ENCODE peak calls at places on chromosomes 3 and 15, in seven cellular contexts. One of them, this sample, is unnamed.

GRCh38 chr15:63288778-63289378 is 11.5 kb downstream of the APH1B start:
- DNase-seq in fibroblast of lung: peak
- DNase-seq in HCT116: peak
- DNase-seq in neural progenitor cell: peak
- DNase-seq in IMR-90: peak
- DNase-seq in HepG2: peak
- DNase-seq in H9: no peak
- DNase-seq in this sample: no peak

GRCh38 chr15:68712886-68713285 is 107.8 kb downstream of the ANP32A start:
- DNase-seq in HCT116: no peak
- DNase-seq in fibroblast of lung: no peak
- DNase-seq in neural progenitor cell: no peak
- DNase-seq in IMR-90: no peak
- DNase-seq in HepG2: no peak
- DNase-seq in H9: no peak
- DNase-seq in this sample: no peak

GRCh38 chr3:154244644-154245043 is 79.6 kb downstream of the DHX36 start:
- DNase-seq in HCT116: no peak
- DNase-seq in HepG2: no peak
- DNase-seq in fibroblast of lung: peak
- DNase-seq in IMR-90: peak
- DNase-seq in neural progenitor cell: no peak
- DNase-seq in H9: no peak
- DNase-seq in this sample: no peak

GRCh38 chr3:186598108-186598784 is 14.6 kb upstream of the AHSG start:
- DNase-seq in HCT116: no peak
- DNase-seq in neural progenitor cell: no peak
- DNase-seq in fibroblast of lung: peak
- DNase-seq in HepG2: peak
- DNase-seq in IMR-90: peak
- DNase-seq in H9: no peak
- DNase-seq in this sample: no peak

GRCh38 chr3:16884084-16884747 is 539 bp upstream of the PLCL2 start:
- DNase-seq in HepG2: no peak
- DNase-seq in H9: peak
- DNase-seq in neural progenitor cell: peak
- DNase-seq in IMR-90: peak
- DNase-seq in fibroblast of lung: peak
- DNase-seq in HCT116: no peak
- DNase-seq in this sample: peak

GRCh38 chr3:112405845-112406244 is 72.9 kb downstream of the CD200 start:
- DNase-seq in HCT116: no peak
- DNase-seq in fibroblast of lung: no peak
- DNase-seq in HepG2: no peak
- DNase-seq in IMR-90: peak
- DNase-seq in neural progenitor cell: no peak
- DNase-seq in H9: no peak
- DNase-seq in this sample: no peak

GRCh38 chr3:30693470-30694120 is 87.2 kb downstream of the TGFBR2 start:
- DNase-seq in fibroblast of lung: peak
- DNase-seq in HCT116: peak
- DNase-seq in HepG2: peak
- DNase-seq in H9: peak
- DNase-seq in IMR-90: peak
- DNase-seq in neural progenitor cell: peak
- DNase-seq in this sample: peak

GRCh38 chr3:194869482-194870169 is 183.9 kb downstream of the FAM43A start:
- DNase-seq in fibroblast of lung: peak
- DNase-seq in HCT116: peak
- DNase-seq in H9: no peak
- DNase-seq in neural progenitor cell: no peak
- DNase-seq in HepG2: no peak
- DNase-seq in IMR-90: peak
- DNase-seq in this sample: no peak

GRCh38 chr15:99002226-99002625 is 5.4 kb downstream of the PGPEP1L start:
- DNase-seq in fibroblast of lung: no peak
- DNase-seq in neural progenitor cell: no peak
- DNase-seq in H9: no peak
- DNase-seq in HCT116: no peak
- DNase-seq in HepG2: no peak
- DNase-seq in IMR-90: no peak
- DNase-seq in this sample: no peak

GRCh38 chr3:58093573-58094195 is 85.5 kb downstream of the FLNB start:
- DNase-seq in HepG2: no peak
- DNase-seq in IMR-90: peak
- DNase-seq in H9: no peak
- DNase-seq in neural progenitor cell: no peak
- DNase-seq in fibroblast of lung: peak
- DNase-seq in HCT116: no peak
- DNase-seq in this sample: no peak

GRCh38 chr3:141240290-141241247 is 8.9 kb downstream of the PXYLP1 start:
- DNase-seq in IMR-90: peak
- DNase-seq in H9: no peak
- DNase-seq in HCT116: no peak
- DNase-seq in neural progenitor cell: no peak
- DNase-seq in HepG2: no peak
- DNase-seq in fibroblast of lung: peak
- DNase-seq in this sample: peak

GRCh38 chr15:73265536-73266153 is 103.1 kb downstream of the HCN4 start:
- DNase-seq in IMR-90: peak
- DNase-seq in HepG2: peak
- DNase-seq in fibroblast of lung: peak
- DNase-seq in H9: peak
- DNase-seq in HCT116: peak
- DNase-seq in neural progenitor cell: peak
- DNase-seq in this sample: peak

GRCh38 chr3:57756528-57757401 is 656 bp downstream of the SLMAP start:
- DNase-seq in fibroblast of lung: peak
- DNase-seq in neural progenitor cell: peak
- DNase-seq in H9: peak
- DNase-seq in HepG2: peak
- DNase-seq in HCT116: no peak
- DNase-seq in IMR-90: peak
- DNase-seq in this sample: peak

GRCh38 chr3:110679235-110679634 is 392.4 kb upstream of the NECTIN3 start:
- DNase-seq in fibroblast of lung: no peak
- DNase-seq in neural progenitor cell: no peak
- DNase-seq in IMR-90: no peak
- DNase-seq in H9: no peak
- DNase-seq in HCT116: no peak
- DNase-seq in HepG2: no peak
- DNase-seq in this sample: no peak

GRCh38 chr3:134260984-134261383 is 10.3 kb upstream of the RYK start:
- DNase-seq in HepG2: no peak
- DNase-seq in HCT116: no peak
- DNase-seq in neural progenitor cell: no peak
- DNase-seq in fibroblast of lung: no peak
- DNase-seq in H9: peak
- DNase-seq in IMR-90: no peak
- DNase-seq in this sample: peak

GRCh38 chr3:155554777-155555445 is 190.0 kb downstream of the PLCH1 start:
- DNase-seq in neural progenitor cell: no peak
- DNase-seq in HepG2: peak
- DNase-seq in fibroblast of lung: no peak
- DNase-seq in IMR-90: no peak
- DNase-seq in H9: no peak
- DNase-seq in HCT116: no peak
- DNase-seq in this sample: peak

GRCh38 chr3:153670577-153670976 is 450.6 kb upstream of the ARHGEF26 start:
- DNase-seq in HCT116: no peak
- DNase-seq in IMR-90: no peak
- DNase-seq in fibroblast of lung: no peak
- DNase-seq in neural progenitor cell: no peak
- DNase-seq in HepG2: no peak
- DNase-seq in H9: no peak
- DNase-seq in this sample: no peak

DNA sequence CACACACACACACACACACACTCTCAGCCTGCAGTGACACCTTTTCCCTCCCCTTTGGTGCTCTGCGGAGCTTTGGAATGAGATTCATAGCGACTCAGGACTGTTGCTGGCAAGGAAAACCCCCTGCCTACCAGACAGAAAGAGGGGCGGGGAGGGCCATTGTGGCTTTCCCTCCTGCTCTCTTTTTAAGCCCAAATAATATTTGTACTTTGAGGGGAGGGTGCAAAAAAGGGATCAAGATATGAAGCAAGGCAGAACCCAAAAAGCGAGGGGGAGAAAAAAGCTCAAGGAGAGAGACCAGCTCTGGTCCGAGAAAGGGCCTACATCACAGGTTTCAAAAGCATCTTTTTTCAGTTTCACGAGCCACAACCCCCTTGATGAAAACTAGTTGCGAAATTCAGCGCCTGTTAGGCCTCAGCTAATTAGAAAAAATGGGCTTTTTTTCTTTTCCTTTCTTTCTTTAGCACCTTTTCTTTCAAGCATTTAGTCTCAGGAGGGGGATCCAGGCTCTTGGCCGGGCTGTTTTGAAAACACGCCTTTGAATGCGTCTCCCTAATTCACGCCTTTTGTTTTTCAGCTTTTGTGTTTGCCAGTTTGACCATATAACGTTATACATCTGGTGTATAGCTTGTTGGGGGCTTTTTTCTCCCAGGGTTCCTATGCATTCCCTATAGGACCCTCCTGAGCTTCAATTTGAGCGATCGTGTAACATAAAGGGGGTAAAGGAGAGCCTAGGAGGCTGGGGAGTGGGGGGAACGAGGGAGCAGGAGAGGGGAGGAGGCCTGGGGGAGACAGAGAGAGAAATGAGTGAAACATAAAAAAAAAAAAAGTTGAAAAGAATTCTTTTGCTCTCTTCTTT is 1043.4 kb upstream of the NR2F2 start:
- DNase-seq in HepG2: no peak
- DNase-seq in IMR-90: peak
- DNase-seq in neural progenitor cell: peak
- DNase-seq in fibroblast of lung: peak
- DNase-seq in HCT116: no peak
- DNase-seq in H9: peak
- DNase-seq in this sample: peak
- TF ChIP-seq CTCF in HepG2: no peak
- TF ChIP-seq CTCF in IMR-90: no peak
- TF ChIP-seq CTCF in neural progenitor cell: no peak
- TF ChIP-seq CTCF in fibroblast of lung: no peak
- TF ChIP-seq CTCF in HCT116: no peak
- TF ChIP-seq CTCF in H9: no peak
- TF ChIP-seq CTCF in this sample: no peak

GRCh38 chr15:88619796-88620195 is 1.3 kb upstream of the AEN start:
- DNase-seq in HepG2: no peak
- DNase-seq in HCT116: no peak
- DNase-seq in neural progenitor cell: no peak
- DNase-seq in H9: peak
- DNase-seq in IMR-90: no peak
- DNase-seq in fibroblast of lung: no peak
- DNase-seq in this sample: peak
- H3K9ac ChIP-seq in HepG2: no peak
- H3K9ac ChIP-seq in HCT116: no peak
- H3K9ac ChIP-seq in neural progenitor cell: no peak
- H3K9ac ChIP-seq in H9: no peak
- H3K9ac ChIP-seq in IMR-90: no peak
- H3K9ac ChIP-seq in fibroblast of lung: no peak
- H3K9ac ChIP-seq in this sample: no peak

GRCh38 chr3:9293066-9293465 is 43.6 kb upstream of the SRGAP3 start:
- DNase-seq in fibroblast of lung: no peak
- DNase-seq in neural progenitor cell: no peak
- DNase-seq in HCT116: no peak
- DNase-seq in H9: no peak
- DNase-seq in IMR-90: no peak
- DNase-seq in HepG2: no peak
- DNase-seq in this sample: no peak
- TF ChIP-seq CTCF in fibroblast of lung: no peak
- TF ChIP-seq CTCF in neural progenitor cell: no peak
- TF ChIP-seq CTCF in HCT116: no peak
- TF ChIP-seq CTCF in H9: no peak
- TF ChIP-seq CTCF in IMR-90: no peak
- TF ChIP-seq CTCF in HepG2: no peak
- TF ChIP-seq CTCF in this sample: no peak

GRCh38 chr15:67064607-67065530 is 533 bp upstream of the SMAD3 start:
- DNase-seq in fibroblast of lung: peak
- DNase-seq in neural progenitor cell: peak
- DNase-seq in H9: peak
- DNase-seq in IMR-90: no peak
- DNase-seq in HepG2: peak
- DNase-seq in HCT116: no peak
- DNase-seq in this sample: peak

GRCh38 chr15:67067930-67068542 is 2.6 kb downstream of the SMAD3 start:
- DNase-seq in HCT116: no peak
- DNase-seq in HepG2: no peak
- DNase-seq in neural progenitor cell: peak
- DNase-seq in H9: no peak
- DNase-seq in IMR-90: peak
- DNase-seq in fibroblast of lung: peak
- DNase-seq in this sample: no peak

GRCh38 chr15:67065531-67066005 is at the start of gene SMAD3:
- DNase-seq in fibroblast of lung: peak
- DNase-seq in IMR-90: peak
- DNase-seq in HCT116: peak
- DNase-seq in neural progenitor cell: peak
- DNase-seq in HepG2: peak
- DNase-seq in H9: peak
- DNase-seq in this sample: peak

GRCh38 chr15:67067161-67067853 is 1.9 kb downstream of the SMAD3 start:
- DNase-seq in H9: no peak
- DNase-seq in fibroblast of lung: no peak
- DNase-seq in HepG2: no peak
- DNase-seq in IMR-90: peak
- DNase-seq in neural progenitor cell: peak
- DNase-seq in HCT116: no peak
- DNase-seq in this sample: peak

DNA sequence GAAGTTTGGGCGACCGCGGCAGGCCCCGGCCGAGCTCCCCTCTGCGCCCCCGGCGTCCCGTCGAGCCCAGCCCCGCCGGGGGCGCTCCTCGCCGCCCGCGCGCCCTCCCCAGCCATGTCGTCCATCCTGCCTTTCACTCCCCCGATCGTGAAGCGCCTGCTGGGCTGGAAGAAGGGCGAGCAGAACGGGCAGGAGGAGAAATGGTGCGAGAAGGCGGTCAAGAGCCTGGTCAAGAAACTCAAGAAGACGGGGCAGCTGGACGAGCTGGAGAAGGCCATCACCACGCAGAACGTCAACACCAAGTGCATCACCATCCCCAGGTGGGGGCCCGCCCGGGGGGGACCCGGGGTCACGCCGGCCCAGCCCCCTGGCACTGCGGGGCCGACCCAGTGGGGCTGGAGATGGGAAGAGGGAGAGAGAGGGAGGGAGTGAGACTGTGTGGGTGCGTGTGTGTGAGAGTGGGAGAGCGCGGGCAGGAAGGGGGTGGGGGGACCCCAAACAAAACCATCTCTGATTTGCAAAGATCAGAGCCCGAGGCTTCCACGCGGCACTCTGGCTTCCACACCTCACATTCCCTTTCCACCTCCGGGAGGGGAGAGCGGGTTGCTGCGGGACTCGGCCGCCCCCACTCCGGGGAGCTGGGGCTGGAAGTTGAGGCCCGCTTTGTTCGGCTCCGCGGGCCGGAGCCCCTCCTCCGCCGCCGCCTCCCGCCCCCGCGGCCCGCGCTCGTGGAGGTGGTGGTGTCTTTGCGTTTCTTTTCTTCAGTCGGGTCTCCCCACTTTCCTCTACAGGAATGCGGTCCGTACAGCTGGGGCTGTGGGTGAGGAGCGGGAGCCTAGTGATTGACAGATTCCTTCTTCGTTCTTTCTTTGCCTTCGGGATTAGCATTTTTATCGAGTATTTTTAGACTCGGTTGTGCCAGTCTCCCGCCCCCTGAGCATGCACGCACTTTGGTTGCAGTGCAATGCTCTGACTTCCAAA is 929 bp downstream of the SMAD3 start:
- DNase-seq in H9: no peak
- DNase-seq in fibroblast of lung: no peak
- DNase-seq in HCT116: no peak
- DNase-seq in HepG2: no peak
- DNase-seq in neural progenitor cell: peak
- DNase-seq in IMR-90: peak
- DNase-seq in this sample: peak
- H3K9ac ChIP-seq in H9: peak
- H3K9ac ChIP-seq in fibroblast of lung: peak
- H3K9ac ChIP-seq in HCT116: peak
- H3K9ac ChIP-seq in HepG2: peak
- H3K9ac ChIP-seq in neural progenitor cell: peak
- H3K9ac ChIP-seq in IMR-90: peak
- H3K9ac ChIP-seq in this sample: peak

This sample was measured in endodermal cell.